ENCODE peak calls at places on chromosomes 7 and 10, in ten cellular contexts. One of them, this sample, is unnamed.

GRCh38 chr7:74233655-74234280 is 20.4 kb downstream of the RFC2 start:
- DNase-seq in GM10248: no peak
- DNase-seq in osteoblast: peak; percentile 63
- DNase-seq in kidney epithelial cell: no peak
- DNase-seq in GM03348: no peak
- DNase-seq in activated T-cell treated with anti-CD3 and anti-CD28 coated beads for 1 hour: no peak
- DNase-seq in MCF 10A: no peak
- DNase-seq in astrocyte of the spinal cord: peak; percentile 9
- DNase-seq in fibroblast of the aortic adventitia: peak; percentile 82
- DNase-seq in midbrain: no peak
- DNase-seq in this sample: no peak

GRCh38 chr7:22361795-22362194 is 4.8 kb upstream of the RAPGEF5 start:
- DNase-seq in GM10248: no peak
- DNase-seq in osteoblast: no peak
- DNase-seq in kidney epithelial cell: no peak
- DNase-seq in GM03348: no peak
- DNase-seq in activated T-cell treated with anti-CD3 and anti-CD28 coated beads for 1 hour: no peak
- DNase-seq in MCF 10A: peak; percentile 93
- DNase-seq in astrocyte of the spinal cord: no peak
- DNase-seq in fibroblast of the aortic adventitia: no peak
- DNase-seq in midbrain: no peak
- DNase-seq in this sample: no peak

GRCh38 chr7:97064972-97065587 is 40.4 kb upstream of the DLX5 start:
- DNase-seq in GM10248: peak; percentile 58
- DNase-seq in osteoblast: no peak
- DNase-seq in kidney epithelial cell: peak; percentile 9
- DNase-seq in GM03348: peak; percentile 79
- DNase-seq in activated T-cell treated with anti-CD3 and anti-CD28 coated beads for 1 hour: no peak
- DNase-seq in MCF 10A: peak; percentile 67
- DNase-seq in astrocyte of the spinal cord: peak; percentile 48
- DNase-seq in fibroblast of the aortic adventitia: peak; percentile 72
- DNase-seq in midbrain: peak; percentile 10
- DNase-seq in this sample: no peak

GRCh38 chr10:483266-483665 is 206.2 kb downstream of the DIP2C start:
- DNase-seq in GM10248: no peak
- DNase-seq in osteoblast: no peak
- DNase-seq in kidney epithelial cell: no peak
- DNase-seq in GM03348: no peak
- DNase-seq in activated T-cell treated with anti-CD3 and anti-CD28 coated beads for 1 hour: no peak
- DNase-seq in MCF 10A: no peak
- DNase-seq in astrocyte of the spinal cord: no peak
- DNase-seq in fibroblast of the aortic adventitia: no peak
- DNase-seq in midbrain: no peak
- DNase-seq in this sample: peak; percentile 68

GRCh38 chr7:73341877-73342276 is 13.9 kb downstream of the FKBP6 start:
- DNase-seq in GM10248: no peak
- DNase-seq in osteoblast: peak; percentile 96
- DNase-seq in kidney epithelial cell: no peak
- DNase-seq in GM03348: peak; percentile 62
- DNase-seq in activated T-cell treated with anti-CD3 and anti-CD28 coated beads for 1 hour: no peak
- DNase-seq in MCF 10A: peak; percentile 54
- DNase-seq in astrocyte of the spinal cord: peak; percentile 74
- DNase-seq in fibroblast of the aortic adventitia: peak; percentile 73
- DNase-seq in midbrain: no peak
- DNase-seq in this sample: no peak

GRCh38 chr10:3865565-3865964 is 80.6 kb upstream of the KLF6 start:
- DNase-seq in GM10248: no peak
- DNase-seq in osteoblast: no peak
- DNase-seq in kidney epithelial cell: no peak
- DNase-seq in GM03348: no peak
- DNase-seq in activated T-cell treated with anti-CD3 and anti-CD28 coated beads for 1 hour: no peak
- DNase-seq in MCF 10A: no peak
- DNase-seq in astrocyte of the spinal cord: no peak
- DNase-seq in fibroblast of the aortic adventitia: no peak
- DNase-seq in midbrain: no peak
- DNase-seq in this sample: no peak

GRCh38 chr7:47941136-47941844 is 7.0 kb downstream of the PKD1L1 start:
- DNase-seq in GM10248: no peak
- DNase-seq in osteoblast: peak; percentile 95
- DNase-seq in kidney epithelial cell: no peak
- DNase-seq in GM03348: peak; percentile 88
- DNase-seq in activated T-cell treated with anti-CD3 and anti-CD28 coated beads for 1 hour: no peak
- DNase-seq in MCF 10A: peak; percentile 75
- DNase-seq in astrocyte of the spinal cord: peak; percentile 78
- DNase-seq in fibroblast of the aortic adventitia: peak; percentile 86
- DNase-seq in midbrain: no peak
- DNase-seq in this sample: peak; percentile 89

GRCh38 chr10:71075066-71075758 is 137.2 kb upstream of the UNC5B start:
- DNase-seq in GM10248: no peak
- DNase-seq in osteoblast: peak; percentile 46
- DNase-seq in kidney epithelial cell: no peak
- DNase-seq in GM03348: no peak
- DNase-seq in activated T-cell treated with anti-CD3 and anti-CD28 coated beads for 1 hour: no peak
- DNase-seq in MCF 10A: no peak
- DNase-seq in astrocyte of the spinal cord: no peak
- DNase-seq in fibroblast of the aortic adventitia: no peak
- DNase-seq in midbrain: no peak
- DNase-seq in this sample: peak; percentile 79

GRCh38 chr7:46530081-46530480 is 609.0 kb upstream of the IGFBP3 start:
- DNase-seq in GM10248: no peak
- DNase-seq in osteoblast: no peak
- DNase-seq in kidney epithelial cell: no peak
- DNase-seq in GM03348: no peak
- DNase-seq in activated T-cell treated with anti-CD3 and anti-CD28 coated beads for 1 hour: no peak
- DNase-seq in MCF 10A: no peak
- DNase-seq in astrocyte of the spinal cord: no peak
- DNase-seq in fibroblast of the aortic adventitia: no peak
- DNase-seq in midbrain: no peak
- DNase-seq in this sample: no peak

GRCh38 chr10:19788902-19789301 is 27.3 kb upstream of the PLXDC2 start:
- DNase-seq in GM10248: no peak
- DNase-seq in osteoblast: no peak
- DNase-seq in kidney epithelial cell: no peak
- DNase-seq in GM03348: no peak
- DNase-seq in activated T-cell treated with anti-CD3 and anti-CD28 coated beads for 1 hour: no peak
- DNase-seq in MCF 10A: no peak
- DNase-seq in astrocyte of the spinal cord: no peak
- DNase-seq in fibroblast of the aortic adventitia: no peak
- DNase-seq in midbrain: no peak
- DNase-seq in this sample: no peak